ENCODE peak calls at places on chromosomes 6 and 20, in ten cellular contexts. Y is IMR-90; Z is small intestine; M is mesothelial cell of epicardium; T is GM12891; C is NCI-H748 treated with DMSO at 0.1 percent for 48 hours; E is activated CD8-positive, alpha-beta memory T cell treated with anti-CD3 and anti-CD28 coated beads, Interleukin-2, amount 50 U/mL, for 48 hours; U is stimulated activated CD8-positive, alpha-beta memory T cell treated with anti-CD3 and anti-CD28 coated beads, Interleukin-7, amount 100 ng/mL, for 48 hours; H is skeletal muscle cell; A is SK-N-SH. W is an unnamed sample.

GRCh38 chr6:158286413-158286812 is 25.9 kb upstream of the TULP4 start:
- DNase-seq in E (no peak), Y (peak), T (no peak), U (no peak), A (no peak), H (no peak), C (no peak), Z (no peak), M (no peak), W (no peak)

GRCh38 chr6:119727504-119728219 is 378.1 kb upstream of the MAN1A1 start:
- DNase-seq in E (no peak), Z (peak), C (no peak), A (no peak), U (no peak), Y (no peak), T (no peak), M (no peak), H (no peak), W (no peak)

GRCh38 chr6:69279805-69280204 is 517.0 kb downstream of the LMBRD1 start:
- DNase-seq in H (peak), A (no peak), U (no peak), T (no peak), Y (no peak), E (no peak), Z (no peak), C (no peak), M (no peak), W (no peak)

GRCh38 chr6:129936329-129937165 is 75.4 kb upstream of the TMEM244 start:
- DNase-seq in T (no peak), A (no peak), Z (peak), U (peak), Y (peak), C (no peak), M (no peak), H (peak), E (no peak), W (peak)

GRCh38 chr6:15184441-15184861 is 61.4 kb upstream of the JARID2 start:
- DNase-seq in M (no peak), E (peak), Y (no peak), H (no peak), U (peak), T (peak), A (no peak), C (no peak), Z (no peak), W (no peak)

GRCh38 chr20:45404438-45404837 is 3.7 kb upstream of the DBNDD2 start:
- DNase-seq in Y (no peak), H (no peak), C (peak), Z (peak), U (no peak), A (no peak), M (no peak), T (no peak), E (no peak), W (no peak)

GRCh38 chr6:147837540-147837939 is 329.1 kb downstream of the SAMD5 start:
- DNase-seq in C (no peak), A (no peak), U (no peak), Z (no peak), M (no peak), H (no peak), Y (no peak), T (no peak), E (no peak), W (no peak)

GRCh38 chr6:36724514-36725385 is 27.1 kb downstream of the RAB44 start:
- DNase-seq in H (peak), T (no peak), M (peak), C (peak), E (peak), A (peak), Y (peak), Z (peak), U (peak), W (peak)

GRCh38 chr20:51667002-51667408 is 101.2 kb downstream of the ATP9A start:
- DNase-seq in A (no peak), E (no peak), T (no peak), Z (no peak), H (no peak), Y (no peak), C (no peak), U (no peak), M (no peak), W (no peak)

GRCh38 chr6:48067148-48067709 is 43.8 kb downstream of the PTCHD4 start:
- DNase-seq in A (no peak), E (no peak), Y (no peak), H (no peak), U (no peak), M (no peak), T (no peak), Z (no peak), C (peak), W (no peak)

GRCh38 chr6:118306640-118307238 is 241.4 kb upstream of the PLN start:
- DNase-seq in A (no peak), Z (no peak), C (no peak), H (no peak), E (no peak), T (no peak), U (no peak), Y (no peak), M (no peak), W (no peak)

GRCh38 chr6:56541736-56542366 is 100.8 kb downstream of the DST start:
- DNase-seq in U (no peak), M (no peak), E (no peak), H (no peak), Y (no peak), C (peak), T (no peak), Z (no peak), A (no peak), W (no peak)